ENCODE peak calls at places on chromosomes 7 and 10, in nine cellular contexts. U is Caco-2; B is colonic mucosa; T is IMR-90; X is CD8-positive, alpha-beta T cell; A is AG09309; L is cardiac fibroblast; P is stomach; N is GM12865. M is an unnamed sample.

GRCh38 chr7:22470981-22471380 is 29.0 kb downstream of the STEAP1B start:
- DNase-seq in U (no peak), B (no peak), T (no peak), X (no peak), A (no peak), L (no peak), P (no peak), N (no peak), M (no peak)

GRCh38 chr10:91319336-91319735 is 90.8 kb upstream of the HECTD2 start:
- DNase-seq in U (no peak), B (no peak), T (no peak), X (no peak), A (no peak), L (no peak), P (no peak), N (no peak), M (no peak)

GRCh38 chr10:75957321-75957720 is 525.9 kb downstream of the LRMDA start:
- DNase-seq in U (no peak), B (no peak), T (no peak), X (no peak), A (no peak), L (no peak), P (no peak), N (no peak), M (no peak)

GRCh38 chr10:11300563-11300962 is 282.9 kb downstream of the CELF2 start:
- DNase-seq in U (no peak), B (no peak), T (no peak), X (no peak), A (no peak), L (no peak), P (no peak), N (no peak), M (no peak)

GRCh38 chr7:74579800-74580685 is 77.5 kb upstream of the GTF2I start:
- DNase-seq in U (peak), B (peak), T (peak), X (no peak), A (no peak), L (peak), P (peak), N (no peak), M (peak)

GRCh38 chr10:49080071-49080470 is 35.3 kb downstream of the VSTM4 start:
- DNase-seq in U (no peak), B (no peak), T (peak), X (no peak), A (no peak), L (peak), P (no peak), N (no peak), M (peak)

GRCh38 chr7:73560035-73560835 is 2.7 kb upstream of the BCL7B start:
- DNase-seq in U (no peak), B (no peak), T (peak), X (no peak), A (peak), L (peak), P (no peak), N (peak), M (peak)

GRCh38 chr10:84987039-84987438 is 658.6 kb downstream of the CCSER2 start:
- DNase-seq in U (no peak), B (no peak), T (no peak), X (no peak), A (no peak), L (no peak), P (no peak), N (no peak), M (no peak)

GRCh38 chr10:46028584-46029570 is 1.5 kb downstream of the NCOA4 start:
- DNase-seq in U (peak), B (peak), T (peak), X (no peak), A (no peak), L (peak), P (no peak), N (peak), M (peak)

GRCh38 chr7:77707504-77707992 is 11.3 kb downstream of the RSBN1L start:
- DNase-seq in U (no peak), B (no peak), T (no peak), X (no peak), A (no peak), L (no peak), P (no peak), N (no peak), M (no peak)

GRCh38 chr7:416761-417624 is 102.7 kb downstream of the PDGFA start:
- DNase-seq in U (no peak), B (no peak), T (no peak), X (no peak), A (no peak), L (no peak), P (no peak), N (no peak), M (no peak)

GRCh38 chr10:101152316-101152715 is 21.2 kb downstream of the TLX1 start:
- DNase-seq in U (no peak), B (no peak), T (no peak), X (no peak), A (no peak), L (no peak), P (no peak), N (no peak), M (no peak)

GRCh38 chr10:119521443-119522204 is 20.9 kb downstream of the RGS10 start:
- DNase-seq in U (no peak), B (no peak), T (peak), X (no peak), A (no peak), L (peak), P (no peak), N (no peak), M (peak)

GRCh38 chr7:14420768-14421167 is 431.3 kb upstream of the ETV1 start:
- DNase-seq in U (peak), B (no peak), T (no peak), X (no peak), A (no peak), L (no peak), P (no peak), N (no peak), M (no peak)

GRCh38 chr10:99996934-99997648 is 12.7 kb downstream of the DNMBP start:
- DNase-seq in U (no peak), B (no peak), T (peak), X (no peak), A (no peak), L (no peak), P (no peak), N (no peak), M (peak)

GRCh38 chr7:121157341-121157751 is 168.8 kb downstream of the CPED1 start:
- DNase-seq in U (no peak), B (no peak), T (no peak), X (no peak), A (no peak), L (no peak), P (no peak), N (no peak), M (no peak)

GRCh38 chr10:17428616-17429097 is 25.7 kb downstream of the ST8SIA6 start:
- DNase-seq in U (no peak), B (no peak), T (no peak), X (peak), A (no peak), L (no peak), P (no peak), N (peak), M (no peak)

GRCh38 chr7:138076196-138076595 is at the start of gene AKR1D1:
- DNase-seq in U (no peak), B (no peak), T (no peak), X (no peak), A (no peak), L (no peak), P (no peak), N (no peak), M (no peak)

GRCh38 chr10:101234333-101234732 is 5.1 kb upstream of the LBX1 start:
- DNase-seq in U (no peak), B (no peak), T (no peak), X (no peak), A (no peak), L (no peak), P (no peak), N (no peak), M (no peak)

GRCh38 chr7:114649689-114650088 is 235.1 kb downstream of the FOXP2 start:
- DNase-seq in U (no peak), B (no peak), T (no peak), X (no peak), A (no peak), L (no peak), P (no peak), N (no peak), M (no peak)

GRCh38 chr7:129569811-129570215 is 41.7 kb upstream of the NRF1 start:
- DNase-seq in U (peak), B (peak), T (peak), X (no peak), A (peak), L (peak), P (peak), N (no peak), M (peak)

GRCh38 chr7:127983804-127984332 is 47.4 kb downstream of the LRRC4 start:
- DNase-seq in U (peak), B (no peak), T (peak), X (no peak), A (no peak), L (peak), P (no peak), N (no peak), M (peak)

DNA sequence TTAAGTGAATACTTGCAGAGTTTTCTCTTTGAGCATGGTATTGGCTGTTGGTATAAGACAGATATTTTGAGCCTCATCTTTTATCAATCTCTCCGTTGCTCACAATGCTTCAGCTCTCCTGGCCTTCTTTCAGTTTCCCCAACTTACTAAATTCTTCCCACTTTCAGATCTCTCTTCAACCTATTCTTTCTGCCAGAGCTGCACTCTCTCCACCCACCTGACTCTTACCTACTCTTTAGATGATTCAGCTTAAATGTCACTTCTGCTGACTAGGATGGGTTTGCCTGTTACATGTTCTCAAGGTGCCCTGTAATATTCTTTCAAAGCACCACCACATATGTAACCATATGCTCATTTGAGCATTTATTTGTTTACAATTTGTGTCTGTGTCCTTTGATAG is 1.6 kb downstream of the EXOSC1 start:
- DNase-seq in U (no peak), B (no peak), T (no peak), X (no peak), A (no peak), L (no peak), P (no peak), N (no peak), M (no peak)
- H3K4me3 ChIP-seq in U (no peak), B (no peak), T (no peak), X (no peak), A (no peak), L (no peak), P (no peak), N (no peak), M (no peak)

GRCh38 chr7:17489987-17490386 is 191.5 kb downstream of the AHR start:
- DNase-seq in U (no peak), B (no peak), T (no peak), X (no peak), A (no peak), L (no peak), P (no peak), N (no peak), M (no peak)
- H3K4me3 ChIP-seq in U (no peak), B (no peak), T (no peak), X (no peak), A (no peak), L (no peak), P (no peak), N (no peak), M (no peak)

DNA sequence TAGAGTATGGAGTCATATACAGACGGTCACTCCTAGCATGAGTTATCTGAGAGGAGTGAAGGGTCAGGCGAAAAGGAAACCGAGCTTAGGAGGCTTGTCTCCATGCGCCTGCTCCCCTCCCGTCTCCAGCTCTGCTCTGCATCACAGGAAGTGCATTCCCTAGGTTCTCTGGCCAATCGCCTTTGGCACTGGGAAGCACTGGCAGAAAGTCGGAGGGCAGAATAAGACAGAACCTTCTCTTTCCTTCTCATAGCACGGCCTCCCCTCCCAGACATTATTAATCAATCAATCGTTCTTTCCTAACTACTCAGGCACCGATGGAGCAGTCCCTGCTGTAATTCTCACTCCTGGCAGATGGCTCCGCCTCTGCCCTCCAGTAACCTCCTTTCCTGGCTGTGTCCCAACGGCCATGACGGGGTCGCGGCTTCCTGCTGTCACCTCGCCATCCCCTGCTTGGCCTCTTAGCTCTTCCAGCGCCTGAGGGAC is 177.1 kb downstream of the FRMD4A start:
- DNase-seq in U (peak), B (no peak), T (peak), X (no peak), A (no peak), L (peak), P (no peak), N (no peak), M (peak)
- H3K4me3 ChIP-seq in U (peak), B (no peak), T (no peak), X (no peak), A (no peak), L (no peak), P (no peak), N (no peak), M (no peak)

DNA sequence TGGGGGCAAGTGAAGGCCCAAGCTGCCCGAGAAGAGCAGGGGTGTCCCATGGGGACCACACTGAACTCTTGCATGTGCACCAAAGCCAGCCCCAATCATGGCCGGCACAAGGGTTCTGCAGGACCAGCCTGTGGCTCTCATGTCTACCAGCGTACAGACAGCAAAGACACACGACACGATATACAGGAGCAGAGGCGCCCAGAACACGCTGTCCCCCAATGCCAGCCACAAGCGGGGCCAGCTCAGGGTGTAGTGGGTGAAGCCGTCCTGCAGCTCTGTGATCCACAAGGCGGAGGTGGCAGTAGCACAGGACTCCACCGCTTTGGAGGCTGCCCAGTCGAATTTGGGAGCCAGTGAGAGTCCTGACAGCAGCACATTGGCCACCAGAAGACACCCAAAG is 108.9 kb upstream of the PDSS1 start:
- DNase-seq in U (no peak), B (no peak), T (no peak), X (no peak), A (no peak), L (no peak), P (no peak), N (no peak), M (no peak)
- H3K4me3 ChIP-seq in U (no peak), B (no peak), T (no peak), X (no peak), A (no peak), L (no peak), P (no peak), N (no peak), M (no peak)

GRCh38 chr10:122462533-122463465 is 1.4 kb downstream of the HTRA1 start:
- DNase-seq in U (no peak), B (peak), T (peak), X (no peak), A (no peak), L (peak), P (no peak), N (no peak), M (peak)
- H3K4me3 ChIP-seq in U (no peak), B (peak), T (peak), X (peak), A (peak), L (peak), P (peak), N (no peak), M (peak)

GRCh38 chr7:30266686-30267085 is 17.7 kb upstream of the ZNRF2 start:
- DNase-seq in U (no peak), B (no peak), T (no peak), X (no peak), A (no peak), L (no peak), P (no peak), N (no peak), M (no peak)
- H3K4me3 ChIP-seq in U (no peak), B (no peak), T (no peak), X (no peak), A (no peak), L (no peak), P (no peak), N (no peak), M (no peak)

GRCh38 chr10:29634764-29635625 is at the start of gene SVIL:
- DNase-seq in U (peak), B (peak), T (peak), X (no peak), A (no peak), L (peak), P (no peak), N (no peak), M (peak)
- H3K4me3 ChIP-seq in U (peak), B (peak), T (no peak), X (no peak), A (no peak), L (no peak), P (peak), N (no peak), M (peak)